ENCODE peak calls at places on chromosome 13, in six cellular contexts. P, T, F, R, E and L are unnamed samples.
A peak's percentile ranks its signal among the peaks of the same experiment; 100 is the strongest.

GRCh38 chr13:104779311-104779710 is 1713.1 kb upstream of the SLC10A2 start:
- DNase-seq in P (peak; percentile 90), T (peak; percentile 36), F (no peak), R (peak; percentile 64), E (no peak), L (peak; percentile 73)

GRCh38 chr13:38872693-38873092 is 117.9 kb downstream of the STOML3 start:
- DNase-seq in P (peak; percentile 46), T (peak; percentile 23), F (no peak), R (peak; percentile 5), E (no peak), L (peak; percentile 64)

GRCh38 chr13:106232680-106233079 is 302.8 kb downstream of the EFNB2 start:
- DNase-seq in P (no peak), T (no peak), F (no peak), R (no peak), E (no peak), L (no peak)

GRCh38 chr13:40186636-40187323 is 479.7 kb downstream of the FOXO1 start:
- DNase-seq in P (no peak), T (no peak), F (no peak), R (no peak), E (no peak), L (no peak)

GRCh38 chr13:77827350-77827749 is 91.3 kb downstream of the EDNRB start:
- DNase-seq in P (peak; percentile 39), T (no peak), F (no peak), R (no peak), E (no peak), L (no peak)

GRCh38 chr13:65585346-65585745 is 1644.8 kb downstream of the PCDH9 start:
- DNase-seq in P (no peak), T (no peak), F (no peak), R (no peak), E (no peak), L (no peak)

GRCh38 chr13:40082644-40083043 is 427.2 kb downstream of the COG6 start:
- DNase-seq in P (no peak), T (peak; percentile 58), F (no peak), R (no peak), E (no peak), L (peak; percentile 67)

GRCh38 chr13:100674363-100674847 is at the start of gene TMTC4:
- DNase-seq in P (no peak), T (no peak), F (peak; percentile 19), R (no peak), E (no peak), L (no peak)

GRCh38 chr13:63208811-63209210 is 1793.2 kb upstream of the PCDH20 start:
- DNase-seq in P (no peak), T (no peak), F (no peak), R (peak; percentile 57), E (no peak), L (peak; percentile 50)

GRCh38 chr13:33633701-33634525 is 184.0 kb upstream of the RFC3 start:
- DNase-seq in P (no peak), T (no peak), F (no peak), R (peak; percentile 40), E (no peak), L (peak; percentile 22)

GRCh38 chr13:96473463-96474157 is 383.7 kb downstream of the HS6ST3 start:
- DNase-seq in P (no peak), T (no peak), F (no peak), R (no peak), E (no peak), L (no peak)

GRCh38 chr13:46043647-46044046 is 8.9 kb downstream of the ZC3H13 start:
- DNase-seq in P (no peak), T (no peak), F (no peak), R (no peak), E (no peak), L (no peak)

GRCh38 chr13:113880651-113881611 is 17.1 kb upstream of the GAS6 start:
- DNase-seq in P (no peak), T (no peak), F (no peak), R (no peak), E (no peak), L (no peak)

GRCh38 chr13:22451345-22451744 is 729.4 kb upstream of the SGCG start:
- DNase-seq in P (peak; percentile 39), T (peak; percentile 64), F (no peak), R (no peak), E (no peak), L (no peak)

GRCh38 chr13:83211301-83211700 is 671.0 kb downstream of the SLITRK1 start:
- DNase-seq in P (no peak), T (no peak), F (no peak), R (peak; percentile 70), E (no peak), L (peak; percentile 59)

GRCh38 chr13:28049215-28049614 is 51.2 kb downstream of the FLT3 start:
- DNase-seq in P (no peak), T (no peak), F (no peak), R (no peak), E (no peak), L (no peak)

GRCh38 chr13:97566907-97567306 is 132.9 kb downstream of the RAP2A start:
- DNase-seq in P (no peak), T (no peak), F (no peak), R (no peak), E (no peak), L (no peak)

GRCh38 chr13:19960673-19961015 is 2.1 kb downstream of the ZMYM2 start:
- DNase-seq in P (no peak), T (peak; percentile 9), F (no peak), R (no peak), E (no peak), L (no peak)

DNA sequence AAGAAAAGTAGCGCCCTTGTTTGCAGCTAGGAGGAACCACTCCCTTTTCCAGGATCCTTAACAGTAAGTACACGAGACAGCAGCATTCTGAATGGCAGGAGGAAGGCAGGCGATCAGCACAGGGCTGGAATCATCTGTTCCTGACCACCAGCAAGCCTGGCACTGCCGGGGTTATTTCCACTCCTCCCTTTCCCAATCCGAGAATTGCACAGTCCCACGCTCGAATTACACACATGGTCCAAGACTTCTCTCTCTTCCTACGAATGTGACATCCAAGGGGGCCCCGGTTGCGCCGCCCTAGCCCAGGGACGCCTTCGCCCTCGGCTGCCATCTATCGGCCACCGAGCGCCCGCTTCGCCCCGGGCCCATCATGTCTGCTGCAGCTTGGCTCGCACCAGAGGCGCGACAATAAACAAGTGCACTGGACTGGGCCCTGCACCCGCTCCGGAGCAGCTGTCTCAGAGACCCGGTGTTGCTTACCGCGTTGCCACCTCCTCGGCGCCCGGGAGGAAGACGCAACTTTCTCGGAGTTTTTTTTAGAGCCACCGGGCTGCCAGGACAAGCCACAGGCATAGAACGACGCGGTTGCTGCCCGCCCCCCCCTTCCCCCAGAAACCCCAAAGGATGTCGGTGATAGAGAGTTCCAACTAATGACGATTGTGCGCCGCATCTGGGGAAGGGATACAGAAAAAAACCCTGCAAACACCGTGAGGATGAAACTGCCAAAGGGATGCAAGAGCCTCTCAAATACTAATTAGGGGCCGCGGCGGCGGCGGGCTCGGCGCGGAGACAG is at the start of gene SLITRK5:
- DNase-seq in P (peak; percentile 90), T (peak; percentile 6), F (peak; percentile 33), R (peak; percentile 16), E (no peak), L (peak; percentile 87)
- H3K4me3 ChIP-seq in P (peak within 1 kb of the TSS; percentile 3), T (peak within 1 kb of the TSS; percentile 44), F (peak within 1 kb of the TSS; percentile 50), R (peak within 1 kb of the TSS; percentile 13), E (peak within 1 kb of the TSS; percentile 68), L (peak within 1 kb of the TSS; percentile 67)

DNA sequence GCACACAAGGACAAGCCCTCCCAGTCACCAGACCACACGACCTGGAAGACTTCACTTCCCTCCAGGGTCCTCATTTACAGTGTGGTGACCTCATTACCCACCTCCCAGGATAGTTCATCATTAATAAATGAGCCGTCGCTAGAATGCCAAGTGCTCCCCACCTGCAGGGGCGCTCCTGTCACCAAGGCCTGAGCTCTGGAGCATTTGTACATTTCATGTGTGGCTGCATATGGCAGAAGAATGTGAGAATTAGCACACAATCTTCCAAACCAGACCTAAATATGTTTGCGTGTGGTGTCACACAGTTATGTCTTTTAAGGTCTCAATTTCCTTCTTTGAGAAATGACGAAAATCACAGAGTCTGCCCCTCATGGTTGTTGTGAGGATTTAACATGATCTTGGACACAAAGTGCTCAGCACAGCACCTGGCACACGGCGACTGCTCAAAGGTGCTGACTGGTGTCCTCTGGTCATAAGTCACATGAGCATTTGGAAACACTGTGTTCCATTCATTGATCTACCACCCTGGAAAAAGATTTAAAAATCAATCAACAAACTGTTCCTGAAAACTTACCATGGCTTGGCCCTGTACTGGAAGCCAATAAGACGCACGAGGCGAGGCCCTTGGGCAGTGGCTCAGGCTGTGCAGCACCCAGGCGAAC is 150.6 kb upstream of the SPACA7 start:
- DNase-seq in P (no peak), T (no peak), F (no peak), R (no peak), E (no peak), L (no peak)
- TF ChIP-seq CTCF in P (no peak), T (no peak), F (no peak), R (no peak), E (no peak), L (no peak)

GRCh38 chr13:51240888-51241475 is 18.8 kb downstream of the FAM124A start:
- DNase-seq in P (no peak), T (peak; percentile 51), F (no peak), R (no peak), E (no peak), L (no peak)
- H3K4me3 ChIP-seq in P (no peak overlapping the region), T (no peak overlapping the region), F (no peak overlapping the region), R (no peak overlapping the region), E (no peak overlapping the region), L (no peak overlapping the region)

GRCh38 chr13:26133851-26134250 is 82.0 kb upstream of the SHISA2 start:
- DNase-seq in P (no peak), T (peak; percentile 2), F (no peak), R (no peak), E (no peak), L (no peak)

GRCh38 chr13:26128676-26129075 is 76.9 kb upstream of the SHISA2 start:
- DNase-seq in P (no peak), T (no peak), F (no peak), R (no peak), E (no peak), L (no peak)

GRCh38 chr13:26133286-26133685 is 81.5 kb upstream of the SHISA2 start:
- DNase-seq in P (no peak), T (no peak), F (no peak), R (no peak), E (no peak), L (no peak)

GRCh38 chr13:26132756-26133155 is 80.9 kb upstream of the SHISA2 start:
- DNase-seq in P (peak; percentile 6), T (peak; percentile 22), F (no peak), R (peak; percentile 13), E (no peak), L (no peak)
- TF ChIP-seq CTCF in P (peak; percentile 17), T (peak; percentile 39), F (no peak), R (peak; percentile 32), E (no peak), L (peak; percentile 24)

DNA sequence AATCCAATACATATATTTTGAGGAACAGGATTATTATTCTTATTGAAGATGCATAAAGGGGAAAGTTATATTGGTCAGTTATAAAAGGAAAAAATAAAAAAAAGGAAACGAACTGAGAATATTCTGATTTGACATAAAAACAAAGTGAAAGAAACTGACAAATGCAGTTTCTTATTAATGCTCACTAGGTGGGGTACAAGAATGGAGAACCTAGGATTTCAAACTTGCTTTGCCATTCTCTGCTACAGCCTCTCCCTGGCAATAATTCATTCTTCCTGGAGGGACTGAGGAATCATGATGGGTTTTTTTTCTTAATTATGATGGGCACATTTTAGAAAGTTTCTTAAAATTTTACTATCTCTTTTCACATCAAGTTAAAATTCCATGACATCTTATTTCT is 154.9 kb downstream of the PCDH9 start:
- DNase-seq in P (peak; percentile 38), T (peak; percentile 4), F (no peak), R (peak; percentile 15), E (no peak), L (no peak)
- H3K4me3 ChIP-seq in P (no peak overlapping the region), T (no peak overlapping the region), F (no peak overlapping the region), R (no peak overlapping the region), E (no peak overlapping the region), L (no peak overlapping the region)